ENCODE peak calls at places on chromosomes 13 and 19, in seven cellular contexts. X is IMR-90, S is H1, J is breast epithelium, I is esophagus squamous epithelium, Q is ovary, A is suprapubic skin. D is an unnamed sample. For H3K4me1, the result is how much of the 10 kb centered on the place peaks cover.

GRCh38 chr13:59715591-59715990 is 448.1 kb downstream of the DIAPH3 start:
- DNase-seq in X (peak), S (no peak), J (no peak), I (no peak), Q (no peak), A (no peak), D (no peak)

GRCh38 chr19:35295792-35296462 is 4.0 kb downstream of the MAG start:
- DNase-seq in X (no peak), S (no peak), J (no peak), I (no peak), Q (no peak), A (no peak), D (peak)

GRCh38 chr19:4622695-4623421 is 16.5 kb upstream of the TNFAIP8L1 start:
- DNase-seq in X (no peak), S (no peak), J (no peak), I (no peak), Q (no peak), A (no peak), D (no peak)

GRCh38 chr13:77521194-77521593 is 14.3 kb upstream of the SCEL start:
- DNase-seq in X (no peak), S (no peak), J (no peak), I (no peak), Q (no peak), A (no peak), D (no peak)

GRCh38 chr13:59680429-59681024 is 483.2 kb downstream of the DIAPH3 start:
- DNase-seq in X (peak), S (no peak), J (no peak), I (no peak), Q (no peak), A (no peak), D (no peak)

GRCh38 chr19:7512400-7512851 is 3.5 kb upstream of the ZNF358 start:
- DNase-seq in X (no peak), S (no peak), J (no peak), I (no peak), Q (no peak), A (no peak), D (no peak)

GRCh38 chr13:24251525-24251924 is 57.9 kb upstream of the C1QTNF9 start:
- DNase-seq in X (no peak), S (no peak), J (no peak), I (no peak), Q (no peak), A (no peak), D (peak)

GRCh38 chr13:46295531-46296464 is 84.1 kb downstream of the LRRC63 start:
- DNase-seq in X (peak), S (no peak), J (peak), I (no peak), Q (no peak), A (peak), D (peak)

GRCh38 chr13:113534236-113534860 is 43.8 kb upstream of the DCUN1D2 start:
- DNase-seq in X (no peak), S (no peak), J (no peak), I (no peak), Q (no peak), A (no peak), D (no peak)

GRCh38 chr13:100131863-100132574 is 43.1 kb downstream of the PCCA start:
- DNase-seq in X (peak), S (no peak), J (no peak), I (no peak), Q (no peak), A (no peak), D (no peak)

GRCh38 chr19:3849092-3849491 is 19.7 kb downstream of the ZFR2 start:
- DNase-seq in X (no peak), S (no peak), J (no peak), I (no peak), Q (no peak), A (no peak), D (peak)

GRCh38 chr13:76619631-76620030 is 266.6 kb downstream of the KCTD12 start:
- DNase-seq in X (no peak), S (no peak), J (no peak), I (no peak), Q (no peak), A (no peak), D (no peak)

GRCh38 chr19:48915757-48916156 is 15.6 kb downstream of the NUCB1 start:
- DNase-seq in X (no peak), S (no peak), J (no peak), I (no peak), Q (no peak), A (no peak), D (no peak)

GRCh38 chr13:46551410-46552301 is 1.3 kb upstream of the LRCH1 start:
- DNase-seq in X (peak), S (no peak), J (peak), I (no peak), Q (peak), A (peak), D (peak)

GRCh38 chr13:30681489-30682242 is 53.7 kb upstream of the ALOX5AP start:
- DNase-seq in X (peak), S (no peak), J (no peak), I (no peak), Q (no peak), A (no peak), D (no peak)

GRCh38 chr13:99215466-99215865 is 14.8 kb downstream of the UBAC2 start:
- DNase-seq in X (no peak), S (no peak), J (no peak), I (no peak), Q (no peak), A (no peak), D (no peak)

DNA sequence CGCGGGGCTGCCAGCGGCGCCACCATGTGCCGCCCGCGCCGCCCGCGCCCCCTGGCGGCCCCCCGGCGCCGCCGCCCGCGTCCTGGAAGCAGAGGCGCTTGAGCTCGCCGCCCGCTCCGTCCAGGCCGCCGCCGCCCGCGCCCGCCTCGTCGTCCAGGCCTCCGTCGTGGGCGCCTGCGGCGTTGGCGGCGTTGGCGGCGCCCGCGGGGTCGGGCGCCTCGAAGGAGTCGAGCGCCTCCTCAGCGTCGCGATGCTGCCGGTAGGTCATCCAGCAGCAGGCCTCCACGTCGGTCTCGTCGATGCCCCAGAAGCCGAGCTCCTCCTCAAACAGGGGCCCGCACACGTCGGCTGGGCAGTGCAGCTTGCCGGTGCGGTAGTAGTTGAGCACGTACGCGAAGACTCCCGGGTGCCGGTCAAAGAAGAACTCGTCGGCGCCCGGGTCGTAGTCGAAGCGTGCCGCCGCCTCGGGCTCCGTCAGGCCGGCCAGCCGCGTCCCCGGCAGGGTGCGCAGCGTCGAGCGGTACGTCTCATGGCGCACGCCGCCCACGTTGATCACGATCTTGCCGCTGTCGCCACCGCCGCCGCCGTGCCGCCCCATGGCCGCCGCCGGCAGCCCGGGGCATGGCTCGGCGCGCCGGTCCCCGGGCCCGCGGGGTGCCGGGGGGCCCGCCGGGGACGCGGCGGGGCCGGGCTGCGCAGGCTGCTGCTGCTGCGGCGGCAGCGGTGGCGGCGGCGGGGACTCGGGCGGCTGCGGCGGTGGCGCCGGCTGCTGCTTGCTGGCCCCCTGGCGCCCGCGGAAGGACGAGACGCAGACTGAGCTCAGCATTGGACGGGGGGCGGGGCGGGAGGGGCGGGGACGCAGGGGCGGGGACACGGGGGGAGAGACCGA is 676 bp downstream of the KCNC3 start:
- DNase-seq in X (no peak), S (no peak), J (no peak), I (no peak), Q (no peak), A (no peak), D (no peak)
- H3K4me1 ChIP-seq in X (under half), S (under half), J (under half), I (under half), Q (under half), A (half or more), D (under half)

GRCh38 chr13:48490241-48490640 is 42.6 kb downstream of the RCBTB2 start:
- DNase-seq in X (no peak), S (no peak), J (no peak), I (no peak), Q (no peak), A (no peak), D (no peak)

GRCh38 chr13:48493851-48494250 is 39.0 kb downstream of the RCBTB2 start:
- DNase-seq in X (peak), S (no peak), J (no peak), I (no peak), Q (no peak), A (no peak), D (no peak)

GRCh38 chr13:48493076-48493765 is 39.7 kb downstream of the RCBTB2 start:
- DNase-seq in X (no peak), S (no peak), J (no peak), I (no peak), Q (no peak), A (no peak), D (no peak)

GRCh38 chr13:48491423-48492122 is 41.3 kb downstream of the RCBTB2 start:
- DNase-seq in X (peak), S (no peak), J (no peak), I (no peak), Q (no peak), A (no peak), D (no peak)

GRCh38 chr13:48492123-48493075 is 40.5 kb downstream of the RCBTB2 start:
- DNase-seq in X (peak), S (no peak), J (peak), I (peak), Q (peak), A (peak), D (peak)
- TF ChIP-seq POLR2A in X (no peak), S (no peak), J (no peak), I (no peak), Q (no peak), A (no peak), D (peak)

DNA sequence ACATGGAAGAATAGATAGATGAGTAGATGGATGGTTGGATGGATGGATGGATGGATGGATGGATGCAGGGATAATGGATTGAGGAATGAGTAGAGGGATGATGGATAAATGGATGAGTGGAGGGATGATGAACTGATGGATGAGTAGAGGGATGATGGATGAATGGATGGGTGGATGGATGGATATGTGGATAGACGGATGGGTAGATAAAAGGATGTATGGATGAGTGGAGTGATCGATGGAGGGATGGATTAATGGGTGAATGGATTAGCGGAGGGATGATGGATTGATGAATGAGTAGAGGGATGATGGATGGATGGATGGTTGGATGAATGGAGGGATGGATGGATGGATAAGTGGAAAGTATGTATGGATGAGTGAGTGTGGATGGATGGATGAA is 533.2 kb downstream of the RFC3 start:
- DNase-seq in X (no peak), S (no peak), J (no peak), I (no peak), Q (no peak), A (no peak), D (no peak)
- H3K27ac ChIP-seq in X (no peak), S (no peak), J (no peak), I (no peak), Q (no peak), A (no peak), D (no peak)

GRCh38 chr19:8618751-8619150 is 8.2 kb upstream of the ADAMTS10 start:
- DNase-seq in X (no peak), S (no peak), J (no peak), I (no peak), Q (no peak), A (no peak), D (no peak)
- H3K4me1 ChIP-seq in X (under half), S (under half), J (under half), I (under half), Q (under half), A (under half), D (under half)

GRCh38 chr13:110521946-110522345 is 39.6 kb downstream of the RAB20 start:
- DNase-seq in X (no peak), S (no peak), J (no peak), I (no peak), Q (no peak), A (no peak), D (no peak)

GRCh38 chr13:110523180-110523579 is 38.3 kb downstream of the RAB20 start:
- DNase-seq in X (no peak), S (no peak), J (no peak), I (no peak), Q (no peak), A (no peak), D (no peak)

GRCh38 chr13:110523838-110524237 is 37.7 kb downstream of the RAB20 start:
- DNase-seq in X (no peak), S (no peak), J (no peak), I (no peak), Q (no peak), A (no peak), D (no peak)

GRCh38 chr13:110525328-110526319 is 35.9 kb downstream of the RAB20 start:
- DNase-seq in X (no peak), S (no peak), J (no peak), I (no peak), Q (peak), A (no peak), D (peak)

GRCh38 chr13:110524484-110525254 is 36.9 kb downstream of the RAB20 start:
- DNase-seq in X (no peak), S (no peak), J (peak), I (no peak), Q (no peak), A (no peak), D (peak)
- TF ChIP-seq POLR2A in X (no peak), S (no peak), J (no peak), I (no peak), Q (no peak), A (no peak), D (peak)

DNA sequence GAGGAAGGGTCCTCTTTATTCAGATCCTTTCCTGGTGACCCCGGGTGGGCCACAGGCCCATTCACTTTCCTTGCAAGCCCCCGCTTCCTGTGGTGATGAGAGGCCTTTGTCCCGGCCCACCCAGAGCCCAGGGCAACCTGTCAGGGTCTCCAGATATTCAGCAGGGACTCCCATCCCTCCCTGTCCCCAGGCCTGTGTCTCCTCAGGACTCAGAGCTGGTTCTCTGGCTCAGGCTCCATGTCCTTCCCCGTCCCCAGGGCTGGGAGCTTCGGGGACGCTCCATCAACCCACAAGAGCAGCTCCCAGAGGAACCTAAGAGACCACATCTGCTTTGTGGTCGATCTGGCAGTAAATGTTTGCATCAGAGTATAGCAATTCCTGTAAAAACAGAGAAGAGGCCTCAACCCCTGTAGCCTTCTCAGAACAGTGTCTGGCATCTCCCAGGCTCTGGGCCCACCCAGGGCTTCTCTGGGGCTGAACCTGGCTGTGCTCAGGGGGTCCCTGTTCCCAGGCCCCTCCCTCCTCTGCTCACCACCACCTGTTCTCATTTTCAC is 7.8 kb downstream of the CEACAM4 start:
- DNase-seq in X (no peak), S (no peak), J (no peak), I (no peak), Q (no peak), A (no peak), D (no peak)
- H3K27ac ChIP-seq in X (no peak), S (no peak), J (no peak), I (no peak), Q (no peak), A (no peak), D (no peak)

DNA sequence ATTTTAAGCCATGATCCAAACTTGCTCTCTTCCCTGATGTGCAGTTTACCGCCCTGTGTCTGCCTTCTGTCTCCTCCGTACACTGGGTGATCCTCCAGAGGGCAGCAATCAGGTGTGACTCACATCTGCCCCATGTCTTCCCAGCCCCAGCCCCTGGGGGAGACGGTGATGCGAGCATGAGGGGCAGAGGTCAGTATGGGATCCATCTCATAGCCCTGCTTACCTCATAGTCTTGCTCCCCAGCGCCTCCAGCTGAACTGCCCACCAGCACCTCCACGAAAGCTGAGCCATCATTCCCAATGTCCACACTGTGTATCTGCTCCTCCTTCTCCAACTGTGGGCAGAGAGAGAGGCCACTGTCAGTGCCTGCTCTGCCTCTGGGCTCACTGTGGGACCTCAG is 14.6 kb downstream of the XRCC1 start:
- DNase-seq in X (peak), S (no peak), J (no peak), I (no peak), Q (no peak), A (no peak), D (no peak)
- H3K4me1 ChIP-seq in X (under half), S (under half), J (under half), I (under half), Q (under half), A (under half), D (under half)

GRCh38 chr19:50414850-50415660 is 3.7 kb upstream of the SPIB start:
- DNase-seq in X (peak), S (peak), J (peak), I (no peak), Q (peak), A (no peak), D (peak)
- TF ChIP-seq POLR2A in X (no peak), S (no peak), J (no peak), I (no peak), Q (no peak), A (no peak), D (no peak)

D was measured in transverse colon.